ENCODE peak calls at places on chromosomes 2 and 18, in eight cellular contexts. U, X, B, Q, Z, L, F and W are unnamed samples.

GRCh38 chr18:3664563-3665178 is 214.7 kb downstream of the TGIF1 start:
- DNase-seq in U (no peak), X (peak), B (no peak), Q (no peak), Z (no peak), L (no peak), F (no peak), W (no peak)

GRCh38 chr2:226181909-226182308 is 617.7 kb downstream of the IRS1 start:
- DNase-seq in U (no peak), X (no peak), B (no peak), Q (no peak), Z (no peak), L (no peak), F (no peak), W (no peak)

GRCh38 chr2:148737742-148738141 is 93.2 kb downstream of the EPC2 start:
- DNase-seq in U (no peak), X (no peak), B (no peak), Q (no peak), Z (peak), L (no peak), F (no peak), W (no peak)

GRCh38 chr2:10554961-10555809 is 107.1 kb upstream of the ODC1 start:
- DNase-seq in U (no peak), X (no peak), B (no peak), Q (no peak), Z (peak), L (no peak), F (no peak), W (no peak)

GRCh38 chr2:27078267-27079194 is at the start of gene EMILIN1:
- DNase-seq in U (peak), X (peak), B (peak), Q (no peak), Z (peak), L (no peak), F (no peak), W (peak)

GRCh38 chr2:205610437-205610836 is 71.9 kb upstream of the NRP2 start:
- DNase-seq in U (no peak), X (no peak), B (no peak), Q (no peak), Z (no peak), L (no peak), F (no peak), W (no peak)

GRCh38 chr2:8234253-8234652 is 447.6 kb upstream of the ID2 start:
- DNase-seq in U (no peak), X (no peak), B (no peak), Q (no peak), Z (no peak), L (no peak), F (no peak), W (no peak)

GRCh38 chr2:240624011-240624949 is 1.0 kb upstream of the GPR35 start:
- DNase-seq in U (no peak), X (no peak), B (no peak), Q (no peak), Z (peak), L (no peak), F (no peak), W (peak)

GRCh38 chr2:28334527-28334891 is 58.1 kb upstream of the FOSL2 start:
- DNase-seq in U (no peak), X (no peak), B (no peak), Q (no peak), Z (no peak), L (no peak), F (no peak), W (peak)

GRCh38 chr2:195094330-195094729 is 562.7 kb upstream of the SLC39A10 start:
- DNase-seq in U (no peak), X (no peak), B (no peak), Q (no peak), Z (no peak), L (peak), F (no peak), W (no peak)

GRCh38 chr2:45184606-45185005 is 175.4 kb upstream of the SIX2 start:
- DNase-seq in U (no peak), X (no peak), B (no peak), Q (no peak), Z (no peak), L (peak), F (no peak), W (no peak)

GRCh38 chr2:119937680-119938079 is 75.2 kb upstream of the EPB41L5 start:
- DNase-seq in U (no peak), X (no peak), B (no peak), Q (no peak), Z (no peak), L (no peak), F (no peak), W (no peak)

GRCh38 chr2:45683292-45683691 is 31.8 kb downstream of the PRKCE start:
- DNase-seq in U (no peak), X (no peak), B (no peak), Q (no peak), Z (no peak), L (no peak), F (no peak), W (no peak)

GRCh38 chr2:135736546-135736945 is 5.1 kb upstream of the UBXN4 start:
- DNase-seq in U (no peak), X (no peak), B (no peak), Q (no peak), Z (no peak), L (no peak), F (no peak), W (no peak)

GRCh38 chr2:213162515-213163118 is 11.2 kb upstream of the IKZF2 start:
- DNase-seq in U (no peak), X (no peak), B (no peak), Q (no peak), Z (no peak), L (no peak), F (no peak), W (no peak)

GRCh38 chr18:37253424-37254255 is 312.0 kb downstream of the CELF4 start:
- DNase-seq in U (peak), X (peak), B (peak), Q (peak), Z (peak), L (peak), F (no peak), W (peak)

GRCh38 chr2:145169285-145169684 is 649.4 kb upstream of the ZEB2 start:
- DNase-seq in U (no peak), X (no peak), B (no peak), Q (no peak), Z (no peak), L (no peak), F (no peak), W (no peak)

DNA sequence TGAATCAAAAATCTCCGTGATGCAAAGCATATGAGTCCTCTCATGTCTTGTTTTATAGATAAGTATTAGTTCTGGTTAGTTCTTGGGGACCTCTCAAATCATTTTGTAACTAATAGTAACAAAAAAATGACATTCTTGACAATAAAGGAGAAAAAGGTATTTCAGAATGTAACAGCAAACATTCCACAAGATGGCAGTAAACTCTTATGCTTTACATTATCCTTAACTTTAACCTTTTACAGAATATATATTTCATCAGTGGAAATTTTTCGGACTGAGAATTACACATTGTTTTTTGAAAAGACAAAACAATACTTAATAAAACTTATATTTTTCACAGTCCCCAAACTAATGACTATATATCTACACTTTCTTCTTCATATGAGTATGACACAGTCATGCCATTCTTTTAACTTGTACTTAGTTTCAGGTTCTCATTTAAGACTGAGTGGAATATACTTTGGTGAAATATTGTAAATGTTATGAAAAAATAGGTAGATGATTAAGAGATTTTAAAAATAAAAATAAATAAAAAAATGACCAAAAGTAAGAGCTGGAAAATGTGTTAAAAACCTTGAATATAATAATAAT is 142.9 kb upstream of the NXPH2 start:
- DNase-seq in U (no peak), X (no peak), B (peak), Q (no peak), Z (no peak), L (peak), F (no peak), W (no peak)
- TF ChIP-seq CTCF in U (peak), X (peak), B (peak), Q (peak), Z (no peak), L (peak), F (no peak), W (peak)

GRCh38 chr18:11733031-11733430 is 44.0 kb downstream of the GNAL start:
- DNase-seq in U (peak), X (peak), B (peak), Q (peak), Z (peak), L (peak), F (peak), W (peak)

GRCh38 chr18:11726556-11726955 is 37.5 kb downstream of the GNAL start:
- DNase-seq in U (no peak), X (no peak), B (no peak), Q (no peak), Z (no peak), L (peak), F (no peak), W (no peak)

GRCh38 chr18:11729556-11729955 is 40.5 kb downstream of the GNAL start:
- DNase-seq in U (no peak), X (no peak), B (no peak), Q (no peak), Z (no peak), L (no peak), F (no peak), W (no peak)

GRCh38 chr18:11728247-11728646 is 39.2 kb downstream of the GNAL start:
- DNase-seq in U (no peak), X (no peak), B (peak), Q (peak), Z (no peak), L (peak), F (no peak), W (no peak)
- TF ChIP-seq CTCF in U (no peak), X (peak), B (peak), Q (no peak), Z (no peak), L (no peak), F (no peak), W (no peak)

GRCh38 chr2:129733579-129733978 is 245.9 kb upstream of the RAB6C start:
- DNase-seq in U (no peak), X (no peak), B (no peak), Q (no peak), Z (no peak), L (no peak), F (no peak), W (no peak)
- TF ChIP-seq CTCF in U (no peak), X (no peak), B (no peak), Q (no peak), Z (no peak), L (no peak), F (no peak), W (no peak)

GRCh38 chr18:41396861-41397260 is 558.2 kb upstream of the PIK3C3 start:
- DNase-seq in U (no peak), X (no peak), B (no peak), Q (no peak), Z (no peak), L (no peak), F (no peak), W (no peak)

GRCh38 chr18:41391616-41392610 is 563.1 kb upstream of the PIK3C3 start:
- DNase-seq in U (peak), X (peak), B (peak), Q (peak), Z (peak), L (peak), F (no peak), W (peak)

GRCh38 chr18:41396211-41396610 is 558.8 kb upstream of the PIK3C3 start:
- DNase-seq in U (no peak), X (no peak), B (no peak), Q (no peak), Z (no peak), L (no peak), F (no peak), W (no peak)

GRCh38 chr18:41389936-41390667 is 564.9 kb upstream of the PIK3C3 start:
- DNase-seq in U (no peak), X (no peak), B (no peak), Q (no peak), Z (no peak), L (no peak), F (no peak), W (no peak)

DNA sequence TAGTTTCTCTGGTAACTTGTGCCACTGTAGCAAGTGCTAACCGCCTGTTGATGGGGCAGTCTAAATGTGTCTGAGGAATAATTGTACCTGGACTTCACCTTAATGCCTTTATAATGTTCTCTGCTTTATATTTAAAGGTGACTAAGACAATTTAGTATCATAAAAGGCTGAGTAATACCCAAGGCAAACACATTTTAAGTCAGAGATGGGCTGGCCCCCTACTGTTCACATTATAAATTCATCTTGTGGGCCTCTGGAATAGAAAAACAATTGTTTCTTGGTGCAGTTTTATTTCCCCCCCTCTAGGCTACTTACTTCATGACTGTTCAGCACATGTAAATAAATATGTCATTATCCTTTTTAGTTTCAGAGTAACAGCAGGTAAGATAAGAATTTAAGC is 559.3 kb upstream of the PIK3C3 start:
- DNase-seq in U (no peak), X (no peak), B (no peak), Q (no peak), Z (no peak), L (no peak), F (no peak), W (no peak)
- TF ChIP-seq CTCF in U (peak), X (peak), B (peak), Q (peak), Z (no peak), L (no peak), F (no peak), W (no peak)

GRCh38 chr18:62200121-62200914 is 13.3 kb downstream of the RELCH start:
- DNase-seq in U (no peak), X (no peak), B (no peak), Q (no peak), Z (no peak), L (no peak), F (no peak), W (no peak)

GRCh38 chr18:62201870-62202269 is 14.8 kb downstream of the RELCH start:
- DNase-seq in U (no peak), X (no peak), B (no peak), Q (no peak), Z (no peak), L (no peak), F (no peak), W (no peak)

GRCh38 chr18:62196978-62197377 is 9.9 kb downstream of the RELCH start:
- DNase-seq in U (no peak), X (no peak), B (no peak), Q (no peak), Z (no peak), L (no peak), F (no peak), W (no peak)

GRCh38 chr18:62198259-62198658 is 11.2 kb downstream of the RELCH start:
- DNase-seq in U (no peak), X (no peak), B (no peak), Q (no peak), Z (no peak), L (no peak), F (no peak), W (no peak)

DNA sequence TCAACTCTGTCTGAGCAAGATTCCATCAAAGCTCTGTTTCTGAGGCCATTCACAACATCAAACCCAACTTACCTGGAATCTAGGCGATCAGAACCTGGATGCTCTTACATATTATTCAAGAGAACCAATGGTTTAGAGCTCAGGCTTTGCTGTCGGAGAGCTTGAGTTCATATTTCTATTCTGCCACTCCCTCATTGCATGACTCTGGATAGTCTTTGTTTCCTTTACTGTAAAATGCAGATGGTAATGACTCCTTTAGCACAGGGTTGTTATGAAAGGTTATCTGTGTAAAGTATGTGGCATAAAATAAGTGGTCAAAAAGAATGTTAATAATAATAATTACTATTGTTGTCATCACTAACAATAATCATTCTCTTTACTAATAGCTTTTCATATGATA is 12.6 kb downstream of the RELCH start:
- DNase-seq in U (no peak), X (no peak), B (no peak), Q (no peak), Z (no peak), L (no peak), F (no peak), W (no peak)
- TF ChIP-seq CTCF in U (no peak), X (no peak), B (no peak), Q (no peak), Z (no peak), L (no peak), F (no peak), W (no peak)

DNA sequence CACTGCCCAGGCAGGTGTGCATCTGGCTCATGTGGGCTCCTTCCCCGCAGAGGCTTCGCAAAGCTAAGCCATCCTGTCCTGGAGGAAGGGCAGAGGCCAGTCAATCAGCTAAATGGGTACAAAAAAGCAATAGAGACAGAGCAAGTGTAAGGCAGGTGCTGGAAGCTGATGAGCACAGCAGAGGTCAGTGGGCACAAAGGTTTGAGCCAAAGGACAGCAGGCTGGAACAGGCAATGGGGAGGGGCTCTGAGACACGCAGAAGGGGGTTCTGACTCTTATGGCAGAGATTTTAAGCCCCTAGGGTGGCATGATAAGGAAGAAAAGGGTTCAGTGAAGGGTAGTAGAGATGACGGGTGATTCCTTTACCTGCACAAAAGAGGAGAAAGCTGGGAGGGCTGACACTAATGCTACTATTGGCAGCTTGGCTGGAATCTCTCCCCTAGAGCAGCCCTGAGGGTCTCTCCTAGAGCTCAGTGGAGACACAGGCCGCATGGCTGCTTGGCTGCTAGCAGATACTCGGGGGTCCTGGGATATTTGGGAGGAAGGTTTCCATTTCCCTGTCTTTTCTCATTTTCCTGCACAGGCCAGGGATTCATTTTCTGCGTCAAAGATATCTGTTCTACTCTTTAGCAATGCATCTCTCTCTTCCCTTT is 132.4 kb downstream of the MYCN start:
- DNase-seq in U (no peak), X (no peak), B (no peak), Q (no peak), Z (no peak), L (no peak), F (no peak), W (peak)
- TF ChIP-seq CTCF in U (no peak), X (no peak), B (no peak), Q (no peak), Z (no peak), L (no peak), F (no peak), W (no peak)

GRCh38 chr2:219500135-219500534 is 1.4 kb downstream of the GMPPA start:
- DNase-seq in U (no peak), X (no peak), B (no peak), Q (no peak), Z (no peak), L (no peak), F (no peak), W (no peak)
- TF ChIP-seq CTCF in U (no peak), X (peak), B (peak), Q (no peak), Z (no peak), L (no peak), F (no peak), W (peak)

DNA sequence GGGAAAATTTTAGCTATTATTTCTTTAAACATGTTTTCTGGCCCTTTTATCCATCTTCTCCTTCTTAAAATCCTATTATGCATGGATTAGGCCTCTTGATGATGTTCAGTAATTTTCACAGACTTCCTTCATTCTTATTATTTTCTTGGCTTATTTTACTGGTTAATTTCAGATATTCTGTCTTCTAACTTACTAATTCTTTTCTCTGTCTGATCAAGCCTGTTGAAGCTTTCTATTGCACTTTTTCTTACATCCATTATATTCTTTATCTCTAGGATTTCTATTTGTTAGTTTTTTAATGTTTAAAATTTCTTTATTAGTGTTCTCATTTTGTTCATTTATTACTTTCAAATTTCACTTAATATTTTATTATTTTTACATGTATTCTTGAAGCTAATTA is 105.3 kb upstream of the GALNT13 start:
- DNase-seq in U (no peak), X (no peak), B (no peak), Q (no peak), Z (no peak), L (no peak), F (no peak), W (no peak)
- TF ChIP-seq CTCF in U (no peak), X (no peak), B (no peak), Q (no peak), Z (no peak), L (no peak), F (no peak), W (no peak)